ENCODE peak calls at places on chromosome 6, in six cellular contexts. D is prostate gland; Q is CD8-positive, alpha-beta T cell; M is nephron progenitor cell; J is endodermal cell; L is tibial artery. U is an unnamed sample.

GRCh38 chr6:147508871-147509608 is 550 bp downstream of the SAMD5 start:
- DNase-seq in D (no peak), Q (no peak), M (peak), J (peak), L (no peak), U (no peak)

GRCh38 chr6:169972736-169973135 is 221.3 kb downstream of the ERMARD start:
- DNase-seq in D (no peak), Q (no peak), M (no peak), J (peak), L (no peak), U (no peak)

GRCh38 chr6:44100088-44100550 is 27.1 kb downstream of the MRPL14 start:
- DNase-seq in D (no peak), Q (no peak), M (no peak), J (peak), L (no peak), U (no peak)

GRCh38 chr6:116313377-116313776 is 33.6 kb upstream of the TSPYL1 start:
- DNase-seq in D (no peak), Q (no peak), M (no peak), J (no peak), L (no peak), U (no peak)

GRCh38 chr6:17417817-17418216 is 24.4 kb downstream of the CAP2 start:
- DNase-seq in D (no peak), Q (no peak), M (no peak), J (peak), L (no peak), U (no peak)

GRCh38 chr6:164069352-164070022 is 655.0 kb downstream of the QKI start:
- DNase-seq in D (no peak), Q (no peak), M (no peak), J (no peak), L (no peak), U (no peak)

GRCh38 chr6:26520840-26521484 is 17.2 kb upstream of the HMGN4 start:
- DNase-seq in D (peak), Q (peak), M (peak), J (peak), L (peak), U (peak)

GRCh38 chr6:54010340-54011276 is 100.6 kb upstream of the MLIP start:
- DNase-seq in D (no peak), Q (no peak), M (peak), J (no peak), L (no peak), U (no peak)

GRCh38 chr6:41727705-41728072 is 7.7 kb downstream of the TFEB start:
- DNase-seq in D (no peak), Q (no peak), M (no peak), J (no peak), L (no peak), U (no peak)

GRCh38 chr6:136113736-136114173 is 136.4 kb downstream of the MTFR2 start:
- DNase-seq in D (no peak), Q (no peak), M (peak), J (peak), L (peak), U (no peak)

GRCh38 chr6:169976301-169977081 is 225.1 kb downstream of the ERMARD start:
- DNase-seq in D (no peak), Q (no peak), M (no peak), J (no peak), L (peak), U (no peak)

GRCh38 chr6:170308761-170309160 is 2.2 kb downstream of the FAM120B start:
- DNase-seq in D (no peak), Q (no peak), M (no peak), J (no peak), L (no peak), U (no peak)

GRCh38 chr6:44247338-44248302 is 719 bp downstream of the HSP90AB1 start:
- DNase-seq in D (peak), Q (peak), M (peak), J (peak), L (peak), U (no peak)

GRCh38 chr6:123589317-123589716 is 47.4 kb downstream of the TRDN start:
- DNase-seq in D (no peak), Q (no peak), M (no peak), J (no peak), L (no peak), U (no peak)

GRCh38 chr6:33959661-33960344 is 156.0 kb upstream of the MLN start:
- DNase-seq in D (no peak), Q (no peak), M (no peak), J (no peak), L (no peak), U (no peak)

GRCh38 chr6:33957391-33958207 is 153.8 kb upstream of the MLN start:
- DNase-seq in D (no peak), Q (no peak), M (no peak), J (no peak), L (no peak), U (no peak)

GRCh38 chr6:33958208-33958862 is 154.5 kb upstream of the MLN start:
- DNase-seq in D (no peak), Q (no peak), M (peak), J (peak), L (no peak), U (no peak)

GRCh38 chr6:33960345-33961313 is 156.8 kb upstream of the MLN start:
- DNase-seq in D (no peak), Q (no peak), M (no peak), J (peak), L (no peak), U (no peak)

DNA sequence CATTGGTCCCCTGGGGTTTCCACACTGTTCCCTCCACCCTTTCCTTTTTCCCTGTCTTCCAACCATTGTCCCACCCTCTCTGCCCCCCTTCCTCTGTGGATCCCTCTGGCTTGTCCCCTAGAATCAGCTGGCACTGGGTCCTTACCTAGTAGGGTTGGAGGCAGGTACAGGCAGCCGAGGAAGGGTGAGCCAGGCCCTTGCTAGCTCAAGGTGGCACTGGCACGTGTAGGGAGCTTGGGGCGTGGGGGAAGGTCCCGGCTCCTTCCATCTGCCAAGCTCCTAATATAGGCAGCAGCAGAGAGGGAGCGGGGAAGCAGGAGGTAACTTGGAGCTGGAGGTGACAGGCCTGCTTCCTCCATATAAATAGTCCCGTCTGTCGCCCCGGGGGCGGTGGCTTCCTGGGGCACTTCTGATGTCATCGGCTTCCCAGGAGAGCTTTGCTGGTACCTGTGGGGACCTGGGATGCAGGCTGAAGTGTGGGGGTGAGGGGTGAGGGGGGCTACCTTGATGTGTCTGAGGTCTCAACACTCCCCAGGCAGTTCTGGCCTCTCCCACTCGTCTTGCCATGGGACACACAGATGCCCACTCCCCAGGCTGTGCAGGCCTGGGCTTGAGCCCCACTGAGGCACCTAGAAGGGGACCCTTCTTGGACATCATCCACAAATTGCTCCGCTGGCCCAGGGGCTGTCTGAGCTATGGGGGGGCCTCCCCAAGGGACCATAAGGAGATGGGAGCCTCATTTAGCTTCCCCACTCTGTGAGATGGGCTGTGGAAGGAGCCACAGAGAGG is 155.3 kb upstream of the MLN start:
- DNase-seq in D (no peak), Q (no peak), M (no peak), J (peak), L (no peak), U (no peak)
- TF ChIP-seq CTCF in D (no peak), Q (no peak), M (peak), J (no peak), L (no peak), U (no peak)

DNA sequence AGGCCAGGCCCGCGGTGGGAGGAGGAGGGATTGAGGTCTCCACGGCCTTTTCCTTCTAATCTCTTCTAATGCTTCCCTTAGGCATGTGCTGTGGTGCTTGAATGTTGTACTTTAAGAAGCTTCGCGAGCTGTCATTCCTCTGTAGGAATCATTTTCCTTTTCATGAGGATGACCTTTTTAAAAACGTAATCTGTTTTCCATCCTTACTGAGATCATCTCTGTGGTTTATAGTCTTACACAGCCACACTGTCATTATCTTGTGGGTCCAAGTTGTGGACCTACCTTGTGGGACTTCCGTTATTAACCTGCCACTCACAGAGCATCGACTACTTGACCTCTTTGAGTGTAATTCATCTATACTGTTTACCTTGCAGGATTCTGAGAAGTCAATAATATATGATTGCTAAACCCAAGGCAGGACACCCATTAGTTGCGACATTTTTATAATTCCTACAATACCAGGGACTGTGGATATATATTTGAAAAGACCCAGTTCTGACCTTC is 716 bp downstream of the SLC25A27 start:
- DNase-seq in D (no peak), Q (no peak), M (no peak), J (no peak), L (no peak), U (no peak)
- TF ChIP-seq CTCF in D (no peak), Q (no peak), M (no peak), J (no peak), L (no peak), U (no peak)

GRCh38 chr6:7243188-7243942 is 69.6 kb downstream of the SSR1 start:
- DNase-seq in D (no peak), Q (peak), M (peak), J (peak), L (peak), U (peak)
- TF ChIP-seq CTCF in D (peak), Q (peak), M (peak), J (peak), L (peak), U (peak)

GRCh38 chr6:134342972-134343371 is 25.1 kb upstream of the SGK1 start:
- DNase-seq in D (no peak), Q (no peak), M (no peak), J (no peak), L (no peak), U (no peak)
- TF ChIP-seq CTCF in D (no peak), Q (no peak), M (no peak), J (no peak), L (no peak), U (no peak)

DNA sequence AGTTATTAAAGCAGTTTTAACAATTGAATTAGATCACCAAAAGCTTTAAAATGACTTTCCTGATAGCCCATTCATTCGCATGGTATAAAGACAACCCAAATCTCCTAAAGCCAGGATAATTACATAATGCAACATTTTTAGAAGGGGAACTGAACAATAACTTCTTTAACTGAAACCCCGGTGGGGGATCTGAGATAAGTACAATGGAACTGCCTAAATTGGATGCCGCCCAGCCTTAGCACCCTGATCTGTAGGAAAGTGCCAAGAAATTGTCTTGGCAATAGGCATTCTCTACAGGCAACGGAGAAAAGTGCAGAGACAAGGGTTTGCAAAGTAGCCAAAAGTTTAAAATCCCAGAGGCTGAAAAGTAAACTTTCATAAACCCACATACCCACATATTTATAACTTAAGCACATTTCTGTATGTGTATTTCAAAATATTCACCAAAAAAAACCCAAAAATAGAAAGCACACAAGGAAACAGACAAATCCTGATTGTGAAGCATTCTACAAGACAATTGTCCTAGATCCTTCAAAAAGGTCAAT is 98.8 kb upstream of the BEND6 start:
- DNase-seq in D (no peak), Q (no peak), M (no peak), J (no peak), L (no peak), U (no peak)
- TF ChIP-seq CTCF in D (no peak), Q (no peak), M (no peak), J (no peak), L (no peak), U (no peak)

DNA sequence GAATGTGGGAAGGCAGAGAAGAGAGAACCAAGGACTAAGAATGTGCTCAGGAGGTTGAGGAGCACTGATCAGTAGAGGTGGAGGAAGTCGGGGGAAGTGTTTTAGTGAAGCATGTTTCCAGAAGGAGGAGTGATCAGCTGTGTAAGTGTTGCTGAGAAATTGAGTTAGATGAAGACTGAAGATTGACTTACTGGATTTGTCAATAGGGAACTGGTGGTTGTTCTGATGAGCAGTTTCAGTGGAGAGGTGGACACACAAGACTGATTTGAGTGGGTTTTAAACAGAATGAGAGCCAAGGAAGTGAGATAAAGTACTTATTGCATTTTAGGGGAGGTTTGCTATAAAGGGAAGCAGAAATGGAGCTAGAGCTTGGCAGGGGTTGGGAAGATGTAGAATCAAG is 182.6 kb downstream of the CDKAL1 start:
- DNase-seq in D (no peak), Q (no peak), M (no peak), J (no peak), L (no peak), U (peak)
- TF ChIP-seq CTCF in D (no peak), Q (no peak), M (no peak), J (no peak), L (no peak), U (no peak)

GRCh38 chr6:127299522-127300240 is 33.0 kb downstream of the RNF146 start:
- DNase-seq in D (no peak), Q (no peak), M (no peak), J (no peak), L (no peak), U (no peak)

GRCh38 chr6:127300411-127300810 is 33.7 kb downstream of the RNF146 start:
- DNase-seq in D (no peak), Q (no peak), M (no peak), J (peak), L (no peak), U (no peak)

GRCh38 chr6:127298475-127298874 is 31.8 kb downstream of the RNF146 start:
- DNase-seq in D (no peak), Q (no peak), M (no peak), J (no peak), L (no peak), U (no peak)

GRCh38 chr6:127301199-127301700 is 34.6 kb downstream of the RNF146 start:
- DNase-seq in D (no peak), Q (no peak), M (no peak), J (no peak), L (no peak), U (no peak)

DNA sequence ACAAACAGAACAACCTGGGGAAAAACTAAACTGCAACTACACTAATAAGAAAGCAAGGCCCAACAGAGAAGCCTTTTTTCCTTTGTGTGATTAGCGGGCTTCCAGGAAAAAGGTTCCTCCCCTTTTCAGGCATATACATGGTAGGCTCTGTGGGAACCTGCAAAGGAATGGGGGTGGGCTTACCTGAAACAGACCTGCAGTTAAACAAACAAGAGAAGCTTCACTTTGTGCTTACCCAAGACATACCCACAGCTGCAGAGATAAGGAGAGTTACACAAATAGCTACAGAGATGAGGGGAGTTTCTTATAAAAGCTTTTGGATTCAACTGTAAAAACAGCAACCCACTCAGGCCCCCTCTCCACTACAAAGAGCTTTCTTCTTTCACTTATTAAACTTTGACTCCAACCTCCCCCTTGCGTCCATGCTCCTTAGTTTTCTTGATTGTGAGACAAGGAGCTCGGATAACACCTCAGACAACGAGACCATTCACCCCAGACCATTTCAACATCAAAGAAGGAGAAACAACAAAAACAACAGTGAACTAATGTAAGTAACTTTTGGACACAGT is 30.9 kb downstream of the RNF146 start:
- DNase-seq in D (no peak), Q (no peak), M (no peak), J (peak), L (no peak), U (no peak)
- TF ChIP-seq CTCF in D (no peak), Q (no peak), M (no peak), J (no peak), L (no peak), U (no peak)